ENCODE peak calls at places on chromosomes 1 and 21, in eight cellular contexts. S is OCI-M1; T is NCI-H345; D is stimulated activated CD8-positive, alpha-beta memory T cell treated with anti-CD3 and anti-CD28 coated beads, Interleukin-4, amount 100 ng/mL, for 4 hours; V is NCI-H1105; B is fibroblast of mammary gland; X is activated CD8-positive, alpha-beta memory T cell treated with anti-CD3 and anti-CD28 coated beads, Interleukin-2, amount 50 U/mL, for 4 hours; Q is iPS DF 6.9. R is an unnamed sample.

GRCh38 chr21:26834181-26834945 is 10.8 kb downstream of the ADAMTS1 start:
- DNase-seq in T (no peak), X (no peak), S (peak; percentile 24), D (no peak), V (no peak), Q (no peak), B (no peak), R (no peak)

GRCh38 chr21:46096596-46096981 is 1.3 kb upstream of the COL6A2 start:
- DNase-seq in Q (no peak), V (no peak), D (no peak), S (no peak), B (no peak), T (no peak), X (no peak), R (no peak)

GRCh38 chr1:233603366-233603927 is 10.5 kb upstream of the KCNK1 start:
- DNase-seq in T (no peak), V (no peak), Q (no peak), X (no peak), D (no peak), B (peak; percentile 22), S (no peak), R (no peak)

GRCh38 chr1:229839800-229840199 is 213.8 kb downstream of the URB2 start:
- DNase-seq in S (no peak), Q (no peak), X (no peak), B (no peak), T (no peak), D (no peak), V (no peak), R (no peak)

GRCh38 chr1:89633103-89633744 is at the start of gene LRRC8C:
- DNase-seq in D (no peak), B (peak; percentile 42), V (peak; percentile 69), X (peak; percentile 55), Q (no peak), T (peak; percentile 70), S (peak; percentile 73), R (peak; percentile 76)

GRCh38 chr1:41655632-41656031 is 171.1 kb upstream of the EDN2 start:
- DNase-seq in V (no peak), D (no peak), B (no peak), X (no peak), T (no peak), S (no peak), Q (no peak), R (no peak)

GRCh38 chr1:83818916-83819315 is 180.0 kb downstream of the TTLL7 start:
- DNase-seq in X (no peak), V (no peak), Q (no peak), D (no peak), T (no peak), B (peak; percentile 56), S (peak; percentile 94), R (peak; percentile 74)

GRCh38 chr1:31584869-31585735 is 8.8 kb downstream of the TINAGL1 start:
- DNase-seq in D (no peak), B (no peak), Q (no peak), X (no peak), T (no peak), V (no peak), S (no peak), R (no peak)

GRCh38 chr1:13992489-13993285 is 292.7 kb downstream of the PRDM2 start:
- DNase-seq in T (no peak), D (no peak), Q (no peak), V (no peak), S (no peak), X (no peak), B (peak; percentile 7), R (no peak)

GRCh38 chr1:165925498-165926079 is 98.2 kb downstream of the UCK2 start:
- DNase-seq in T (no peak), D (no peak), X (no peak), S (peak; percentile 36), B (no peak), V (no peak), Q (no peak), R (no peak)

GRCh38 chr1:33634806-33635205 is 162.4 kb downstream of the ZSCAN20 start:
- DNase-seq in X (no peak), S (peak; percentile 23), V (no peak), D (no peak), B (peak; percentile 20), T (peak; percentile 1), Q (peak; percentile 55), R (peak; percentile 37)

GRCh38 chr1:103025858-103026409 is 82.4 kb downstream of the COL11A1 start:
- DNase-seq in D (no peak), S (no peak), V (no peak), T (peak; percentile 26), B (no peak), Q (no peak), X (no peak), R (no peak)